ENCODE peak calls at places on chromosome 1, in ten cellular contexts. W is stimulated activated CD4-positive, alpha-beta T cell treated with anti-CD3 and anti-CD28 coated beads, TNF-alpha, amount 100 ng/mL, for 4 hours; U is mammary epithelial cell; Z is stimulated activated CD8-positive, alpha-beta memory T cell treated with anti-CD3 and anti-CD28 coated beads, Interleukin-15, amount 100 ng/mL, for 1 hour; D is lower leg skin; Q is fibroblast of the conjunctiva; R is activated naive CD4-positive, alpha-beta T cell; X is T-helper 1 cell; A is progenitor cell of endocrine pancreas; F is PC-3. E is an unnamed sample.
A peak's percentile ranks its signal among the peaks of the same experiment; 100 is the strongest.

GRCh38 chr1:54493608-54494007 is 54.4 kb upstream of the ACOT11 start:
- DNase-seq in W (no peak), U (peak; percentile 37), Z (no peak), D (no peak), Q (no peak), R (no peak), X (no peak), A (no peak), F (peak; percentile 49), E (no peak)

GRCh38 chr1:53266038-53266437 is 27.7 kb upstream of the MAGOH start:
- DNase-seq in W (no peak), U (peak; percentile 12), Z (no peak), D (no peak), Q (no peak), R (no peak), X (no peak), A (no peak), F (peak; percentile 50), E (no peak)

GRCh38 chr1:26833432-26834405 is 7.2 kb downstream of the ZDHHC18 start:
- DNase-seq in W (peak; percentile 86), U (no peak), Z (peak; percentile 76), D (no peak), Q (no peak), R (peak; percentile 29), X (peak; percentile 91), A (no peak), F (no peak), E (no peak)

GRCh38 chr1:6984996-6985395 is 199.7 kb downstream of the CAMTA1 start:
- DNase-seq in W (no peak), U (no peak), Z (no peak), D (no peak), Q (no peak), R (no peak), X (no peak), A (no peak), F (no peak), E (no peak)

GRCh38 chr1:115088871-115089442 is 346 bp downstream of the TSPAN2 start:
- DNase-seq in W (no peak), U (no peak), Z (no peak), D (no peak), Q (no peak), R (no peak), X (no peak), A (no peak), F (peak; percentile 9), E (no peak)

GRCh38 chr1:33637846-33638440 is 165.5 kb downstream of the ZSCAN20 start:
- DNase-seq in W (no peak), U (no peak), Z (no peak), D (no peak), Q (no peak), R (no peak), X (no peak), A (no peak), F (no peak), E (no peak)

GRCh38 chr1:248695451-248696132 is 7.0 kb downstream of the OR14I1 start:
- DNase-seq in W (no peak), U (no peak), Z (no peak), D (no peak), Q (no peak), R (no peak), X (no peak), A (no peak), F (peak; percentile 62), E (no peak)

GRCh38 chr1:11701551-11701961 is 10.0 kb downstream of the DRAXIN start:
- DNase-seq in W (no peak), U (no peak), Z (no peak), D (no peak), Q (no peak), R (no peak), X (no peak), A (no peak), F (no peak), E (no peak)

GRCh38 chr1:50970927-50971582 is 1.0 kb downstream of the CDKN2C start:
- DNase-seq in W (no peak), U (peak; percentile 29), Z (no peak), D (no peak), Q (no peak), R (no peak), X (no peak), A (no peak), F (peak; percentile 44), E (no peak)

GRCh38 chr1:31539329-31539728 is 37.0 kb upstream of the TINAGL1 start:
- DNase-seq in W (no peak), U (no peak), Z (no peak), D (no peak), Q (no peak), R (no peak), X (no peak), A (no peak), F (no peak), E (no peak)

GRCh38 chr1:97074771-97075170 is 353.2 kb downstream of the PTBP2 start:
- DNase-seq in W (no peak), U (peak; percentile 70), Z (no peak), D (no peak), Q (no peak), R (no peak), X (no peak), A (no peak), F (no peak), E (no peak)

GRCh38 chr1:112904071-112904830 is 51.7 kb downstream of the SLC16A1 start:
- DNase-seq in W (peak; percentile 19), U (peak; percentile 98), Z (no peak), D (no peak), Q (peak; percentile 31), R (no peak), X (no peak), A (no peak), F (peak; percentile 91), E (no peak)